ENCODE peak calls at places on chromosome 12, in seven cellular contexts. F is breast epithelium, N is IMR-90, V is endothelial cell, J is astrocyte, O is transverse colon, C is testis. H is an unnamed sample.

GRCh38 chr12:104736307-104736706 is 221.8 kb downstream of the SLC41A2 start:
- DNase-seq in F (no peak), N (peak; percentile 53), V (no peak), J (peak; percentile 56), O (no peak), C (no peak), H (no peak)

GRCh38 chr12:15164997-15165659 is 56.1 kb downstream of the RERG start:
- DNase-seq in F (no peak), N (no peak), V (no peak), J (peak; percentile 51), O (no peak), C (no peak), H (no peak)

GRCh38 chr12:34403706-34404376 is 381.5 kb downstream of the ALG10 start:
- DNase-seq in F (peak; percentile 20), N (no peak), V (peak; percentile 1), J (no peak), O (peak; percentile 4), C (peak; percentile 2), H (no peak)

GRCh38 chr12:103495158-103495782 is 498 bp downstream of the C12orf42 start:
- DNase-seq in F (no peak), N (no peak), V (peak; percentile 30), J (no peak), O (peak; percentile 42), C (peak; percentile 69), H (peak; percentile 23)

GRCh38 chr12:41919025-41919424 is 225.6 kb downstream of the GXYLT1 start:
- DNase-seq in F (no peak), N (no peak), V (no peak), J (no peak), O (no peak), C (no peak), H (no peak)

GRCh38 chr12:112627851-112628250 is 163.7 kb upstream of the RPH3A start:
- DNase-seq in F (no peak), N (no peak), V (peak; percentile 29), J (no peak), O (no peak), C (no peak), H (no peak)

GRCh38 chr12:14850929-14851663 is 7.8 kb upstream of the ART4 start:
- DNase-seq in F (no peak), N (no peak), V (no peak), J (no peak), O (no peak), C (no peak), H (no peak)

GRCh38 chr12:125079943-125080645 is 14.9 kb downstream of the AACS start:
- DNase-seq in F (no peak), N (no peak), V (no peak), J (no peak), O (no peak), C (peak; percentile 38), H (no peak)

GRCh38 chr12:124992874-124993567 is 424 bp upstream of the BRI3BP start:
- DNase-seq in F (no peak), N (peak; percentile 24), V (peak; percentile 81), J (peak; percentile 29), O (peak; percentile 87), C (peak; percentile 44), H (peak; percentile 4)

GRCh38 chr12:93316623-93316971 is 61.1 kb upstream of the NUDT4 start:
- DNase-seq in F (no peak), N (no peak), V (no peak), J (no peak), O (no peak), C (no peak), H (no peak)

DNA sequence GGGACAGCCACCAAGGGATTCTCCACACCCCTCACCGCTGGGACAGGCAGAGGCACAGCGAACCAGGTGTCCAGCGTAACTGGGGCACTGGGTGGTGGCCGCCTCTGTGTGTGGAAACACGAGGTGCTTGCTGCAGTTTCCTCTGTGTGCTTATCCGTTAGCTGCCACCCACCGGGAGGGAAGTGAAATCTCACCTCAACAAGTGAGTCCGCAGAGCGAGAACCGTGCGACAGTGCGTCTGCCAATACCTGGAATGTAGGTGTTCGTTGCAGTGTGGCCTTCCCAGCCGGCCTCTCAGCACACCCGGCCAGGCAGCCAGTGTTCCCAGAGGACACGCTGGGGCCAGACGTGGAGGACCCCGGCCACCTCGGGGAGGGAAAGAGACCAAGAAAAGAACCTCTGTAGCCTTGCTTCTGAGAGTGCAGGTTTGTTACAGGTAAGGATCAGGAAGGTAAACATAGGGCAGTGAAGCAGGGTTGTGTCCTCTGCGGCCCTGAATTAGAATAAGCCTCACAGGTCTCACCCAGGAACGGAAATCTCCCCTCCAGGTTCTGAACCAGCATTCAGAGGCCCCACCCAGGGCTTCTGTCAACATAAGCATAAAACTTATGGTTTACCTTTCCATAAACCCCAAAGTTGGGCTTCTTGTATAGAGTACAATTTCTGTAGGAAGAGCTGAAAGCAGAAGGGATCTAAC is 1.5 kb downstream of the BCL2L14 start:
- DNase-seq in F (no peak), N (no peak), V (no peak), J (no peak), O (peak; percentile 74), C (no peak), H (no peak)
- TF ChIP-seq CTCF in F (no peak), N (no peak), V (no peak), J (no peak), O (no peak), C (no peak), H (no peak)

DNA sequence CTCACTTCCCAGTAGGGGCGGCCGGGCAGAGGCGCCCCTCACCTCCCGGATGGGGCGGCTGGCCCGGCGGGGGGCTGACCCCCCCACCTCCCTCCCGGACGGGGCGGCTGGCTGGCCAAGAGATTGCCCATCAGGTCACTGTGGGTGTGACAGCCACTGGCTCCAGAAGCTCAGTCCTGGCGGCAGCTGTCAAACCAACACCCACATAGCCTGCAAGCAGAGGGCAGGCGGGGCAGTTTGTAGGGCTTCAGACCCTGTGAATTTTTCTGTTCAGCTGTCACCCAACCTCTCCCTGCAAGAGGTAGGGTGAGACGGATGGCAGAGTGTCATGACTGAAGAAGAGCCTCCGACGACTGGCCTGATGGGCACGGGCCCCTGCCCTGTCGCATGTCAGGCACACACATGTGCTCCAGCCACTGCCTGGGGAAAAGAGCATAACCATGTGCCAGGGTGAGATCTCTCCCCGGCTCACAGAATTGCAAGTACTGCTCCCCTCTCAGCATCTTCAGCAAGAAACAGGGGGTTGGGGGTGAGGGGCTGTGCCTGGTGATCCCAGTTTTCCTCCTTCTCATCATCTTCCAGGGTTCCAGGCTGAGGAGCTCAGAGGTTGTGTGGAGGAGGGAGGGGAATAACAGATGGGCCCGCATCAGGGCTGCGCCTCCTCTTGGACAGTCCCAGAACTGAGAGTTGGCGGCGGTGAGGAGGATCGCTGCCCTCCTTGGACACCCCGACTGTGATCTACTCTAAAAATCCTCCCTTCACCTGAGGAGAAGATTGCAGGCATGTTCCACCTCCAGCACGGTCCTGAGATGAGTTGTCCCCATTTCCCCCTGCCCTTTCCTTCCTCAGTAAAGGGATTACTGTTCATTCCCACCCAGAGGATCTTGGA is 11.2 kb upstream of the PRPH start:
- DNase-seq in F (no peak), N (no peak), V (no peak), J (no peak), O (no peak), C (no peak), H (no peak)
- TF ChIP-seq CTCF in F (no peak), N (peak; percentile 7), V (no peak), J (no peak), O (no peak), C (no peak), H (no peak)

DNA sequence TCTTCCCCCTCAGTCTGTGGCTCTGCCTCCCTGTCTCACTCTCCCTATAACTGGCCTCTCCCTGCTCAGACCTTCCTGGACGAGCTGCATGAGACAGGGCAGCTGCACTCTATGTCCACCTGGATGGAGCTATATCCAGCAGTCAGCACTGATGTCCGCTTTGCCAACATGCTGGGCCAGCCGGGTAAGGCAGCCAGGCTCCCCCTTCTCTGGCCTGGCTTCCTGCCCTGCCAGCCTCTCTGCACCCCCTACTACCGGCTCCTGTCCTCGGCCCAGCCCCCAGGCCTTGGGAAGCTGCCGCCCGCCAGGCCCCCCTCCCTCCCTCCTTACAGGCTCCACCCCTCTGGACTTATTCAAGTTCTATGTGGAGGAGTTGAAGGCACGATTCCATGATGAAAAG is 14.0 kb downstream of the PRPF40B start:
- DNase-seq in F (no peak), N (no peak), V (peak; percentile 57), J (no peak), O (no peak), C (no peak), H (no peak)
- TF ChIP-seq CTCF in F (no peak), N (no peak), V (no peak), J (no peak), O (no peak), C (no peak), H (no peak)

GRCh38 chr12:47904647-47905312 is at the start of gene VDR:
- DNase-seq in F (peak; percentile 79), N (peak; percentile 65), V (peak; percentile 66), J (peak; percentile 50), O (peak; percentile 88), C (peak; percentile 85), H (no peak)
- TF ChIP-seq CTCF in F (peak; percentile 27), N (peak; percentile 31), V (no peak), J (peak; percentile 3), O (no peak), C (peak; percentile 6), H (no peak)

GRCh38 chr12:107349839-107350238 is 256.5 kb upstream of the CRY1 start:
- DNase-seq in F (no peak), N (no peak), V (no peak), J (no peak), O (no peak), C (no peak), H (no peak)

GRCh38 chr12:107352347-107353081 is 259.2 kb upstream of the CRY1 start:
- DNase-seq in F (no peak), N (no peak), V (no peak), J (no peak), O (no peak), C (no peak), H (no peak)

GRCh38 chr12:107351109-107351508 is 257.8 kb upstream of the CRY1 start:
- DNase-seq in F (no peak), N (no peak), V (no peak), J (no peak), O (no peak), C (no peak), H (no peak)

GRCh38 chr12:107353312-107353711 is 260.0 kb upstream of the CRY1 start:
- DNase-seq in F (no peak), N (no peak), V (no peak), J (no peak), O (no peak), C (no peak), H (no peak)

DNA sequence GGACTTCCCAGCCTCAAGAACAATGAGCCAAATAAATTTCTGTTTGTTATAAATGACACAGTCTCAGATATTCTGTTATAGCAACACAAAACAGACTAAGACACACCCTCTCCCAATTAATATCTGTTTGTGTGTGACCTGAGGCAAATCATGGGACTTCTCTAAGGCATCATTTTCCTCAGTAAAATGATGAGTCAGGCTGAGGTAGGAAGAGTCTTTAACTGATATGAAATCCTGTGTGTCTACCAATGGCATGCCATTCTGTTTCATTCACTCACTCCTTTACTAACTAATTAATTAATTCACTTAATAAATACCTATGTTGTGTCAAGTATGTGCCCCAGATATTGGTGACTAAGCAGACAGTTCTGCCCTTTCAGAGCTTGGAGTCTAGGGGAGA is 258.4 kb upstream of the CRY1 start:
- DNase-seq in F (no peak), N (peak; percentile 36), V (no peak), J (no peak), O (no peak), C (no peak), H (no peak)
- TF ChIP-seq CTCF in F (no peak), N (no peak), V (no peak), J (no peak), O (no peak), C (no peak), H (no peak)